ENCODE peak calls at places on chromosomes 11 and 22, in ten cellular contexts. One of them, this sample, is unnamed.

GRCh38 chr11:68770781-68771180 is 19.5 kb upstream of the TESMIN start:
- DNase-seq in T-cell: no peak
- DNase-seq in activated CD4-positive, alpha-beta T cell treated with anti-CD3 and anti-CD28 coated beads, Interleukin-2, amount 50 U/mL, for 1 hour: no peak
- DNase-seq in activated CD8-positive, alpha-beta memory T cell treated with anti-CD3 and anti-CD28 coated beads, Interleukin-2, amount 50 U/mL, for 48 hours: no peak
- DNase-seq in stimulated activated naive CD4-positive, alpha-beta T cell: no peak
- DNase-seq in HTR-8/SVneo: no peak
- DNase-seq in retina: no peak
- DNase-seq in central memory CD4-positive, alpha-beta T cell: no peak
- DNase-seq in foreskin fibroblast: no peak
- DNase-seq in ACHN: no peak
- DNase-seq in this sample: no peak

GRCh38 chr11:10584071-10584501 is 15.6 kb upstream of the LYVE1 start:
- DNase-seq in HTR-8/SVneo: no peak
- DNase-seq in ACHN: no peak
- DNase-seq in central memory CD4-positive, alpha-beta T cell: no peak
- DNase-seq in stimulated activated naive CD4-positive, alpha-beta T cell: no peak
- DNase-seq in T-cell: no peak
- DNase-seq in foreskin fibroblast: no peak
- DNase-seq in activated CD8-positive, alpha-beta memory T cell treated with anti-CD3 and anti-CD28 coated beads, Interleukin-2, amount 50 U/mL, for 48 hours: no peak
- DNase-seq in retina: no peak
- DNase-seq in activated CD4-positive, alpha-beta T cell treated with anti-CD3 and anti-CD28 coated beads, Interleukin-2, amount 50 U/mL, for 1 hour: no peak
- DNase-seq in this sample: no peak

GRCh38 chr11:61023086-61024035 is 51.9 kb downstream of the CD6 start:
- DNase-seq in stimulated activated naive CD4-positive, alpha-beta T cell: peak
- DNase-seq in T-cell: peak
- DNase-seq in activated CD4-positive, alpha-beta T cell treated with anti-CD3 and anti-CD28 coated beads, Interleukin-2, amount 50 U/mL, for 1 hour: peak
- DNase-seq in HTR-8/SVneo: no peak
- DNase-seq in central memory CD4-positive, alpha-beta T cell: peak
- DNase-seq in retina: no peak
- DNase-seq in foreskin fibroblast: no peak
- DNase-seq in activated CD8-positive, alpha-beta memory T cell treated with anti-CD3 and anti-CD28 coated beads, Interleukin-2, amount 50 U/mL, for 48 hours: peak
- DNase-seq in ACHN: no peak
- DNase-seq in this sample: no peak

GRCh38 chr11:832529-833113 is at the start of gene CD151:
- DNase-seq in central memory CD4-positive, alpha-beta T cell: no peak
- DNase-seq in activated CD8-positive, alpha-beta memory T cell treated with anti-CD3 and anti-CD28 coated beads, Interleukin-2, amount 50 U/mL, for 48 hours: peak
- DNase-seq in HTR-8/SVneo: peak
- DNase-seq in retina: peak
- DNase-seq in ACHN: peak
- DNase-seq in stimulated activated naive CD4-positive, alpha-beta T cell: no peak
- DNase-seq in activated CD4-positive, alpha-beta T cell treated with anti-CD3 and anti-CD28 coated beads, Interleukin-2, amount 50 U/mL, for 1 hour: no peak
- DNase-seq in foreskin fibroblast: peak
- DNase-seq in T-cell: no peak
- DNase-seq in this sample: peak

GRCh38 chr11:58193403-58193802 is 4.5 kb downstream of the OR9Q2 start:
- DNase-seq in ACHN: no peak
- DNase-seq in central memory CD4-positive, alpha-beta T cell: no peak
- DNase-seq in foreskin fibroblast: no peak
- DNase-seq in stimulated activated naive CD4-positive, alpha-beta T cell: no peak
- DNase-seq in activated CD4-positive, alpha-beta T cell treated with anti-CD3 and anti-CD28 coated beads, Interleukin-2, amount 50 U/mL, for 1 hour: no peak
- DNase-seq in HTR-8/SVneo: no peak
- DNase-seq in T-cell: no peak
- DNase-seq in retina: no peak
- DNase-seq in activated CD8-positive, alpha-beta memory T cell treated with anti-CD3 and anti-CD28 coated beads, Interleukin-2, amount 50 U/mL, for 48 hours: no peak
- DNase-seq in this sample: no peak

GRCh38 chr22:20671409-20672081 is 102.4 kb upstream of the SERPIND1 start:
- DNase-seq in activated CD4-positive, alpha-beta T cell treated with anti-CD3 and anti-CD28 coated beads, Interleukin-2, amount 50 U/mL, for 1 hour: no peak
- DNase-seq in foreskin fibroblast: no peak
- DNase-seq in T-cell: no peak
- DNase-seq in ACHN: no peak
- DNase-seq in stimulated activated naive CD4-positive, alpha-beta T cell: no peak
- DNase-seq in central memory CD4-positive, alpha-beta T cell: no peak
- DNase-seq in retina: peak
- DNase-seq in activated CD8-positive, alpha-beta memory T cell treated with anti-CD3 and anti-CD28 coated beads, Interleukin-2, amount 50 U/mL, for 48 hours: no peak
- DNase-seq in HTR-8/SVneo: no peak
- DNase-seq in this sample: no peak

GRCh38 chr11:119727523-119728081 is 1.4 kb downstream of the NECTIN1 start:
- DNase-seq in stimulated activated naive CD4-positive, alpha-beta T cell: no peak
- DNase-seq in HTR-8/SVneo: no peak
- DNase-seq in retina: peak
- DNase-seq in activated CD4-positive, alpha-beta T cell treated with anti-CD3 and anti-CD28 coated beads, Interleukin-2, amount 50 U/mL, for 1 hour: no peak
- DNase-seq in foreskin fibroblast: no peak
- DNase-seq in activated CD8-positive, alpha-beta memory T cell treated with anti-CD3 and anti-CD28 coated beads, Interleukin-2, amount 50 U/mL, for 48 hours: no peak
- DNase-seq in ACHN: no peak
- DNase-seq in T-cell: no peak
- DNase-seq in central memory CD4-positive, alpha-beta T cell: peak
- DNase-seq in this sample: no peak

GRCh38 chr22:23591203-23591791 is 11.2 kb upstream of the IGLL1 start:
- DNase-seq in activated CD8-positive, alpha-beta memory T cell treated with anti-CD3 and anti-CD28 coated beads, Interleukin-2, amount 50 U/mL, for 48 hours: peak
- DNase-seq in HTR-8/SVneo: peak
- DNase-seq in activated CD4-positive, alpha-beta T cell treated with anti-CD3 and anti-CD28 coated beads, Interleukin-2, amount 50 U/mL, for 1 hour: peak
- DNase-seq in ACHN: peak
- DNase-seq in retina: peak
- DNase-seq in T-cell: peak
- DNase-seq in foreskin fibroblast: peak
- DNase-seq in stimulated activated naive CD4-positive, alpha-beta T cell: no peak
- DNase-seq in central memory CD4-positive, alpha-beta T cell: peak
- DNase-seq in this sample: peak

GRCh38 chr11:79525257-79525656 is 84.4 kb upstream of the TENM4 start:
- DNase-seq in stimulated activated naive CD4-positive, alpha-beta T cell: no peak
- DNase-seq in ACHN: no peak
- DNase-seq in activated CD8-positive, alpha-beta memory T cell treated with anti-CD3 and anti-CD28 coated beads, Interleukin-2, amount 50 U/mL, for 48 hours: no peak
- DNase-seq in central memory CD4-positive, alpha-beta T cell: no peak
- DNase-seq in retina: no peak
- DNase-seq in foreskin fibroblast: no peak
- DNase-seq in HTR-8/SVneo: no peak
- DNase-seq in T-cell: no peak
- DNase-seq in activated CD4-positive, alpha-beta T cell treated with anti-CD3 and anti-CD28 coated beads, Interleukin-2, amount 50 U/mL, for 1 hour: no peak
- DNase-seq in this sample: no peak

GRCh38 chr22:31122532-31123291 is at the start of gene INPP5J:
- DNase-seq in activated CD8-positive, alpha-beta memory T cell treated with anti-CD3 and anti-CD28 coated beads, Interleukin-2, amount 50 U/mL, for 48 hours: no peak
- DNase-seq in stimulated activated naive CD4-positive, alpha-beta T cell: no peak
- DNase-seq in ACHN: peak
- DNase-seq in activated CD4-positive, alpha-beta T cell treated with anti-CD3 and anti-CD28 coated beads, Interleukin-2, amount 50 U/mL, for 1 hour: no peak
- DNase-seq in T-cell: no peak
- DNase-seq in foreskin fibroblast: no peak
- DNase-seq in central memory CD4-positive, alpha-beta T cell: no peak
- DNase-seq in retina: peak
- DNase-seq in HTR-8/SVneo: peak
- DNase-seq in this sample: peak

GRCh38 chr11:122724520-122724919 is 69.0 kb downstream of the UBASH3B start:
- DNase-seq in stimulated activated naive CD4-positive, alpha-beta T cell: no peak
- DNase-seq in HTR-8/SVneo: no peak
- DNase-seq in activated CD8-positive, alpha-beta memory T cell treated with anti-CD3 and anti-CD28 coated beads, Interleukin-2, amount 50 U/mL, for 48 hours: no peak
- DNase-seq in retina: no peak
- DNase-seq in central memory CD4-positive, alpha-beta T cell: no peak
- DNase-seq in T-cell: no peak
- DNase-seq in foreskin fibroblast: peak
- DNase-seq in ACHN: peak
- DNase-seq in activated CD4-positive, alpha-beta T cell treated with anti-CD3 and anti-CD28 coated beads, Interleukin-2, amount 50 U/mL, for 1 hour: no peak
- DNase-seq in this sample: no peak

This sample was measured in COLO829.